ENCODE peak calls at places on chromosomes 4 and X, in six cellular contexts. S, A, K, X, W and L are unnamed samples.
A peak's percentile ranks its signal among the peaks of the same experiment; 100 is the strongest.

GRCh38 chr4:121564840-121565375 is 131.9 kb downstream of the ANXA5 start:
- DNase-seq in S (no peak), A (no peak), K (no peak), X (no peak), W (peak; percentile 16), L (no peak)

GRCh38 chr4:81405900-81406401 is 65.8 kb downstream of the RASGEF1B start:
- DNase-seq in S (peak; percentile 6), A (peak; percentile 15), K (peak; percentile 22), X (peak; percentile 68), W (peak; percentile 73), L (peak; percentile 9)

GRCh38 chr4:143768007-143768591 is 67.6 kb upstream of the FREM3 start:
- DNase-seq in S (no peak), A (no peak), K (no peak), X (peak; percentile 45), W (no peak), L (peak; percentile 33)

GRCh38 chr4:76811604-76812412 is 86.1 kb downstream of the SOWAHB start:
- DNase-seq in S (no peak), A (no peak), K (no peak), X (no peak), W (no peak), L (peak; percentile 94)

GRCh38 chr4:170497105-170497504 is 407.3 kb upstream of the AADAT start:
- DNase-seq in S (no peak), A (no peak), K (no peak), X (no peak), W (no peak), L (no peak)

GRCh38 chrX:153030801-153031200 is 25.5 kb upstream of the PNMA3 start:
- DNase-seq in S (no peak), A (no peak), K (no peak), X (no peak), W (no peak), L (no peak)

GRCh38 chr4:130576218-130576617 is 1480.3 kb downstream of the C4orf33 start:
- DNase-seq in S (no peak), A (no peak), K (no peak), X (no peak), W (no peak), L (no peak)

GRCh38 chr4:140260227-140260626 is 106.2 kb upstream of the MAML3 start:
- DNase-seq in S (no peak), A (no peak), K (no peak), X (peak; percentile 41), W (peak; percentile 70), L (peak; percentile 35)

GRCh38 chr4:87058272-87059073 is 123.7 kb downstream of the AFF1 start:
- DNase-seq in S (no peak), A (no peak), K (no peak), X (peak; percentile 29), W (no peak), L (no peak)

GRCh38 chr4:174365018-174365587 is 81.4 kb downstream of the CEP44 start:
- DNase-seq in S (no peak), A (no peak), K (peak; percentile 5), X (peak; percentile 26), W (peak; percentile 15), L (no peak)

GRCh38 chr4:168101026-168101425 is 8.7 kb downstream of the ANXA10 start:
- DNase-seq in S (no peak), A (no peak), K (no peak), X (no peak), W (no peak), L (no peak)

GRCh38 chr4:99809326-99809725 is 7.3 kb upstream of the DAPP1 start:
- DNase-seq in S (no peak), A (no peak), K (no peak), X (no peak), W (no peak), L (no peak)

GRCh38 chrX:2691543-2692220 is 587 bp downstream of the CD99 start:
- DNase-seq in S (no peak), A (no peak), K (no peak), X (no peak), W (peak; percentile 62), L (no peak)

GRCh38 chr4:77959566-77960338 is 97.1 kb downstream of the MRPL1 start:
- DNase-seq in S (no peak), A (no peak), K (no peak), X (peak; percentile 51), W (peak; percentile 20), L (no peak)

GRCh38 chr4:92047209-92047877 is 256.4 kb upstream of the GRID2 start:
- DNase-seq in S (no peak), A (no peak), K (no peak), X (no peak), W (no peak), L (no peak)

GRCh38 chr4:13917010-13917409 is 289.5 kb upstream of the BOD1L1 start:
- DNase-seq in S (no peak), A (no peak), K (no peak), X (no peak), W (no peak), L (peak; percentile 71)

GRCh38 chr4:6912412-6912811 is 2.8 kb downstream of the TBC1D14 start:
- DNase-seq in S (no peak), A (no peak), K (no peak), X (no peak), W (no peak), L (no peak)

GRCh38 chrX:110125435-110125834 is 122.5 kb downstream of the TMEM164 start:
- DNase-seq in S (no peak), A (no peak), K (no peak), X (no peak), W (no peak), L (no peak)

GRCh38 chr4:69977582-69977981 is 12.1 kb upstream of the CSN2 start:
- DNase-seq in S (no peak), A (no peak), K (no peak), X (no peak), W (no peak), L (no peak)

GRCh38 chrX:28133763-28134162 is 152.5 kb upstream of the DCAF8L1 start:
- DNase-seq in S (no peak), A (no peak), K (no peak), X (no peak), W (no peak), L (no peak)

GRCh38 chr4:81142744-81143143 is 72.3 kb downstream of the PRKG2 start:
- DNase-seq in S (no peak), A (no peak), K (no peak), X (no peak), W (peak; percentile 9), L (no peak)

GRCh38 chrX:54357414-54358377 is at the start of gene WNK3:
- DNase-seq in S (peak; percentile 5), A (peak; percentile 21), K (peak; percentile 31), X (no peak), W (peak; percentile 28), L (no peak)

GRCh38 chr4:22268350-22269025 is 247.4 kb downstream of the ADGRA3 start:
- DNase-seq in S (no peak), A (no peak), K (no peak), X (no peak), W (no peak), L (no peak)

GRCh38 chr4:4507923-4508322 is 33.9 kb downstream of the STX18 start:
- DNase-seq in S (no peak), A (no peak), K (no peak), X (peak; percentile 12), W (no peak), L (no peak)

GRCh38 chr4:112885897-112886296 is 163.6 kb upstream of the ANK2 start:
- DNase-seq in S (no peak), A (no peak), K (no peak), X (no peak), W (no peak), L (no peak)

GRCh38 chrX:44881549-44881948 is 8.6 kb downstream of the KDM6A start:
- DNase-seq in S (no peak), A (no peak), K (no peak), X (no peak), W (no peak), L (no peak)

GRCh38 chr4:73603307-73603710 is 16.9 kb downstream of the RASSF6 start:
- DNase-seq in S (no peak), A (no peak), K (no peak), X (no peak), W (no peak), L (no peak)

GRCh38 chrX:36087366-36087765 is 167.8 kb downstream of the CFAP47 start:
- DNase-seq in S (no peak), A (no peak), K (no peak), X (no peak), W (no peak), L (no peak)

GRCh38 chr4:38896940-38897339 is 29.3 kb downstream of the FAM114A1 start:
- DNase-seq in S (no peak), A (no peak), K (no peak), X (no peak), W (no peak), L (no peak)

GRCh38 chr4:70518716-70519115 is 347 bp downstream of the AMTN start:
- DNase-seq in S (no peak), A (no peak), K (no peak), X (no peak), W (no peak), L (no peak)

GRCh38 chr4:182697094-182697493 is 220.1 kb downstream of the DCTD start:
- DNase-seq in S (no peak), A (no peak), K (no peak), X (no peak), W (no peak), L (no peak)

GRCh38 chr4:114132199-114132598 is 152.8 kb upstream of the ARSJ start:
- DNase-seq in S (no peak), A (no peak), K (no peak), X (no peak), W (no peak), L (no peak)

GRCh38 chrX:1354036-1355019 is 17.7 kb downstream of the IL3RA start:
- DNase-seq in S (no peak), A (no peak), K (no peak), X (no peak), W (no peak), L (no peak)

GRCh38 chrX:145825896-145826295 is 8.3 kb downstream of the SLITRK2 start:
- DNase-seq in S (no peak), A (no peak), K (no peak), X (no peak), W (no peak), L (no peak)

GRCh38 chrX:41922694-41923171 is 621 bp downstream of the CASK start:
- DNase-seq in S (peak; percentile 17), A (no peak), K (peak; percentile 15), X (no peak), W (peak; percentile 26), L (no peak)

GRCh38 chr4:38612996-38613395 is 51.0 kb upstream of the KLF3 start:
- DNase-seq in S (no peak), A (no peak), K (no peak), X (no peak), W (no peak), L (no peak)

GRCh38 chr4:31059753-31060522 is 339.8 kb downstream of the PCDH7 start:
- DNase-seq in S (no peak), A (no peak), K (no peak), X (peak; percentile 75), W (no peak), L (peak; percentile 4)

GRCh38 chr4:107423677-107424405 is 296.2 kb downstream of the PAPSS1 start:
- DNase-seq in S (no peak), A (no peak), K (no peak), X (no peak), W (no peak), L (no peak)

GRCh38 chr4:176195184-176195978 is at the start of gene SPATA4:
- DNase-seq in S (peak; percentile 90), A (peak; percentile 88), K (peak; percentile 89), X (peak; percentile 73), W (peak; percentile 96), L (peak; percentile 61)